ENCODE peak calls at places on chromosome 18, in six cellular contexts. S is aorta, X is pancreas, Q is BE2C, L is astrocyte of the spinal cord, A is GM06990. C is an unnamed sample.

GRCh38 chr18:23291456-23292205 is 156.3 kb downstream of the CABLES1 start:
- DNase-seq in L (peak), S (no peak), A (no peak), X (no peak), Q (no peak), C (peak)

GRCh38 chr18:75407468-75408437 is 19.8 kb downstream of the SMIM21 start:
- DNase-seq in A (no peak), L (peak), X (no peak), Q (no peak), S (no peak), C (no peak)

GRCh38 chr18:50507120-50507590 is 52.7 kb upstream of the MAPK4 start:
- DNase-seq in L (no peak), S (peak), X (peak), Q (peak), A (no peak), C (no peak)

GRCh38 chr18:30386624-30387023 is 655.9 kb downstream of the DSC3 start:
- DNase-seq in S (no peak), L (no peak), X (no peak), Q (no peak), A (no peak), C (no peak)

GRCh38 chr18:61896767-61897166 is 4.0 kb upstream of the RNF152 start:
- DNase-seq in A (no peak), S (peak), Q (no peak), X (peak), L (peak), C (peak)

GRCh38 chr18:77223221-77223639 is 26.4 kb upstream of the GALR1 start:
- DNase-seq in A (no peak), Q (no peak), L (peak), X (no peak), S (no peak), C (no peak)

GRCh38 chr18:63603772-63604171 is 16.6 kb downstream of the SERPINB13 start:
- DNase-seq in S (no peak), A (peak), L (peak), X (no peak), Q (no peak), C (no peak)

GRCh38 chr18:79396431-79397287 is 929 bp downstream of the NFATC1 start:
- DNase-seq in A (no peak), X (no peak), S (peak), L (peak), Q (no peak), C (no peak)

GRCh38 chr18:39314595-39314994 is 1749.0 kb upstream of the CELF4 start:
- DNase-seq in Q (no peak), S (no peak), L (no peak), X (no peak), A (no peak), C (no peak)

GRCh38 chr18:59715966-59716369 is 18.7 kb upstream of the CCBE1 start:
- DNase-seq in L (peak), X (no peak), A (no peak), Q (no peak), S (no peak), C (peak)

GRCh38 chr18:80154293-80154692 is 45.2 kb downstream of the ADNP2 start:
- DNase-seq in L (no peak), S (no peak), A (no peak), Q (no peak), X (no peak), C (no peak)

GRCh38 chr18:72206814-72207213 is 337.3 kb downstream of the CBLN2 start:
- DNase-seq in X (no peak), A (no peak), Q (no peak), L (peak), S (no peak), C (peak)

GRCh38 chr18:63241739-63242138 is 77.8 kb downstream of the BCL2 start:
- DNase-seq in S (no peak), X (no peak), Q (no peak), A (no peak), L (no peak), C (no peak)

GRCh38 chr18:741931-742512 is 29.6 kb upstream of the ENOSF1 start:
- DNase-seq in Q (no peak), L (peak), S (no peak), X (no peak), A (peak), C (peak)

GRCh38 chr18:50629148-50629631 is 69.3 kb downstream of the MAPK4 start:
- DNase-seq in Q (no peak), L (no peak), A (no peak), X (no peak), S (no peak), C (no peak)

GRCh38 chr18:63591725-63592124 is 4.6 kb downstream of the SERPINB13 start:
- DNase-seq in Q (no peak), S (no peak), X (no peak), A (no peak), L (no peak), C (no peak)

GRCh38 chr18:267380-267687 is 513 bp downstream of the THOC1 start:
- DNase-seq in X (no peak), S (no peak), L (no peak), Q (no peak), A (no peak), C (no peak)

GRCh38 chr18:59357928-59358327 is 1.1 kb downstream of the LMAN1 start:
- DNase-seq in Q (no peak), A (no peak), X (no peak), L (peak), S (no peak), C (no peak)

GRCh38 chr18:40868110-40868858 is 1086.8 kb upstream of the PIK3C3 start:
- DNase-seq in A (no peak), L (peak), X (no peak), Q (no peak), S (no peak), C (no peak)

GRCh38 chr18:59249186-59249774 is 24.0 kb downstream of the RAX start:
- DNase-seq in A (no peak), S (no peak), Q (peak), L (peak), X (no peak), C (peak)

GRCh38 chr18:47283476-47283875 is 32.0 kb upstream of the SKOR2 start:
- DNase-seq in A (no peak), L (peak), S (no peak), X (no peak), Q (no peak), C (no peak)

GRCh38 chr18:45008694-45009372 is 328.1 kb downstream of the SETBP1 start:
- DNase-seq in L (no peak), X (no peak), A (peak), S (no peak), Q (no peak), C (no peak)

GRCh38 chr18:54233228-54233625 is 8.8 kb upstream of the MBD2 start:
- DNase-seq in X (no peak), A (no peak), S (no peak), L (no peak), Q (no peak), C (no peak)

GRCh38 chr18:76619342-76620315 is 124.6 kb upstream of the ZNF516 start:
- DNase-seq in A (no peak), L (peak), Q (no peak), X (peak), S (peak), C (peak)

GRCh38 chr18:34710430-34711386 is 610 bp downstream of the DTNA start:
- DNase-seq in Q (no peak), L (peak), S (no peak), X (no peak), A (no peak), C (peak)

GRCh38 chr18:62399306-62399705 is 74.2 kb downstream of the TNFRSF11A start:
- DNase-seq in X (no peak), L (no peak), Q (no peak), A (no peak), S (no peak), C (no peak)

GRCh38 chr18:21242141-21243040 is at the start of gene GREB1L:
- DNase-seq in S (peak), Q (peak), L (peak), A (peak), X (peak), C (no peak)
- H3K4me3 ChIP-seq in S (peak), Q (no peak), L (peak), A (no peak), X (peak), C (peak)

GRCh38 chr18:24492445-24492844 is 32.0 kb downstream of the HRH4 start:
- DNase-seq in L (no peak), S (no peak), X (no peak), A (peak), Q (no peak), C (no peak)
- H3K4me3 ChIP-seq in L (no peak), S (no peak), X (no peak), A (no peak), Q (no peak), C (no peak)

GRCh38 chr18:22172594-22173049 is 3.2 kb downstream of the GATA6 start:
- DNase-seq in S (no peak), Q (no peak), X (peak), A (no peak), L (no peak), C (no peak)

GRCh38 chr18:22170421-22171262 is 1.3 kb downstream of the GATA6 start:
- DNase-seq in X (peak), A (peak), L (peak), Q (peak), S (peak), C (no peak)

GRCh38 chr18:22169889-22170420 is 566 bp downstream of the GATA6 start:
- DNase-seq in S (no peak), X (peak), A (no peak), Q (no peak), L (no peak), C (no peak)

GRCh38 chr18:22171839-22172582 is 2.6 kb downstream of the GATA6 start:
- DNase-seq in S (no peak), X (peak), A (no peak), L (no peak), Q (peak), C (no peak)

GRCh38 chr18:22171263-22171838 is 2.0 kb downstream of the GATA6 start:
- DNase-seq in Q (no peak), A (no peak), S (no peak), L (no peak), X (peak), C (no peak)
- H3K4me3 ChIP-seq in Q (peak), A (no peak), S (peak), L (peak), X (peak), C (peak)

GRCh38 chr18:58223717-58224424 is 179.8 kb downstream of the NEDD4L start:
- DNase-seq in Q (peak), A (no peak), L (peak), X (peak), S (no peak), C (no peak)
- H3K4me3 ChIP-seq in Q (peak), A (peak), L (peak), X (no peak), S (no peak), C (peak)

GRCh38 chr18:3233433-3234168 is 13.8 kb upstream of the MYOM1 start:
- DNase-seq in L (no peak), A (no peak), S (no peak), Q (no peak), X (no peak), C (no peak)
- H3K4me3 ChIP-seq in L (no peak), A (no peak), S (no peak), Q (no peak), X (no peak), C (no peak)

DNA sequence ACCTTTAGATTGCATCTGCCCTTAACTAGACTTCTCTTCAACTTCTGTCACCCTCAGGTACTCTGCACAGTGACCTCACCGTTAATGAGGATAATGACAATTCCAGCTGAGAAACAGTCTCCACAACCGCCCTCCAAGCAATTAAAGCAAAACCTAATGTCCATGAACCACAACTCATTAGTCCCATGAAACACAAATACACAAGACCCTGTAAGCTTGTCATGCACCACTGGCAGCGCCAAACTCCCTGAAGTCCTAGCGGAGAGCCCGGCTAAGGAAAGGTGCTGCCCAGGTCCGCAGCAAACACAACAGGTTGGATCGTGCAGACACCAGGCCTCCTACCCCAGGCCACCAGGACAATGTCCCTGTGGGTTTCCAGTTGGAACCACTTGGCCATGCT is 7.4 kb downstream of the SMAD7 start:
- DNase-seq in L (no peak), Q (no peak), X (no peak), S (no peak), A (no peak), C (no peak)
- H3K4me3 ChIP-seq in L (peak), Q (no peak), X (no peak), S (no peak), A (no peak), C (peak)

GRCh38 chr18:2657788-2658458 is 2.4 kb downstream of the SMCHD1 start:
- DNase-seq in S (no peak), L (peak), A (no peak), X (no peak), Q (no peak), C (peak)
- H3K4me3 ChIP-seq in S (no peak), L (peak), A (peak), X (peak), Q (peak), C (peak)

GRCh38 chr18:8791171-8791651 is 85.9 kb downstream of the MTCL1 start:
- DNase-seq in A (no peak), S (no peak), L (no peak), Q (peak), X (no peak), C (no peak)

GRCh38 chr18:8793445-8794132 is 88.2 kb downstream of the MTCL1 start:
- DNase-seq in X (no peak), S (no peak), A (no peak), Q (peak), L (no peak), C (no peak)

GRCh38 chr18:8794133-8794986 is 89.0 kb downstream of the MTCL1 start:
- DNase-seq in A (no peak), S (no peak), L (peak), X (no peak), Q (peak), C (peak)

GRCh38 chr18:8795586-8795985 is 90.2 kb downstream of the MTCL1 start:
- DNase-seq in A (no peak), Q (no peak), X (no peak), L (no peak), S (no peak), C (no peak)

GRCh38 chr18:8792688-8793316 is 87.4 kb downstream of the MTCL1 start:
- DNase-seq in X (no peak), Q (no peak), S (no peak), L (no peak), A (no peak), C (no peak)
- H3K4me3 ChIP-seq in X (no peak), Q (no peak), S (no peak), L (no peak), A (no peak), C (no peak)

GRCh38 chr18:5894215-5894612 is 1.1 kb downstream of the TMEM200C start:
- DNase-seq in Q (no peak), L (no peak), S (no peak), A (no peak), X (no peak), C (no peak)

GRCh38 chr18:5891361-5892215 is 3.7 kb downstream of the TMEM200C start:
- DNase-seq in X (peak), Q (no peak), S (no peak), L (no peak), A (no peak), C (no peak)

GRCh38 chr18:5890606-5891360 is 4.5 kb downstream of the TMEM200C start:
- DNase-seq in L (no peak), A (peak), X (peak), S (peak), Q (peak), C (no peak)

GRCh38 chr18:5892772-5893431 is 2.4 kb downstream of the TMEM200C start:
- DNase-seq in L (no peak), X (no peak), S (no peak), A (no peak), Q (no peak), C (no peak)

GRCh38 chr18:5890261-5890605 is 5.1 kb downstream of the TMEM200C start:
- DNase-seq in X (no peak), S (peak), A (no peak), L (no peak), Q (no peak), C (no peak)
- H3K4me3 ChIP-seq in X (peak), S (no peak), A (peak), L (no peak), Q (no peak), C (no peak)

GRCh38 chr18:13801260-13801601 is 22.7 kb upstream of the MC5R start:
- DNase-seq in Q (no peak), S (no peak), X (no peak), A (no peak), L (no peak), C (no peak)

GRCh38 chr18:13804305-13804704 is 19.6 kb upstream of the MC5R start:
- DNase-seq in L (no peak), S (no peak), Q (no peak), X (no peak), A (no peak), C (no peak)

GRCh38 chr18:13797157-13797611 is 26.8 kb upstream of the MC5R start:
- DNase-seq in S (no peak), A (no peak), X (no peak), L (peak), Q (no peak), C (no peak)

GRCh38 chr18:13799396-13799795 is 24.6 kb upstream of the MC5R start:
- DNase-seq in S (no peak), A (no peak), L (no peak), Q (no peak), X (no peak), C (no peak)

DNA sequence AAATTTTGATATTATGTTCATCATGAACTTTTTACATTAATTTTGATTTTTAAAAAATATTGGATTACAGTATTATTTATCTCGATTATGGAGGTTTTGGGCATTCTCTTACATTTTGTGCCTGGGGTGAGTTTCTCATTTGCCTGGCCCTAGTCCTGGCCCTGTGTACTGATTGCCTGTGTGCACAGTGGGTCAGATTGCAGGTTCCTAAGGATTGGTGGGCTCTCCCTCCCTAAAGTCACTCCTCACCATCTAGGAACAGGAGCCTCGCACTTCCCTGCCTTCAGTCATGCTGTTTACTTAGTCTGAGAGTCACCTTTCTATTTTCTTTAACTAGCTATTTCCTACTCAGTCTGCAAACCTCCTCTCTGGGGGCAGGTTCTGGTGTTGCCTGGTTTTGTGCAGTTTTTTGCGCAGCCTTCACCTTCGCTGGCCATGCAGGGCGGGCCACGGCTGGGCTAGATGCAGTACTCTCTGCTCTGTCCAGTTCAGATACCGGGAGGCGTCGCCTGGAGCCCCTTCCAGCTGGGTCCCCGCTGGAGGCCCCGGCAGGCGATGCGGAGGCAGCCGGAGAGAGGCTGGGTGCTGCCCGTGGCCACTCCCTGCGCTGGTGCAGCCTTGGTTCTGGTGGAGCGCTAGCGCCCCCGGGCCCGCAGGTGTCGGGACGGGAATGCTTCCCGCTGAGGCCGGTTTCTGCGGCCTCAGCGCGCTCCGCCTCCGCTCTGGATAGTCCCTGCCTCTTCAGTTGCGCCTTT is 23.3 kb upstream of the MC5R start:
- DNase-seq in L (peak), Q (peak), A (peak), S (peak), X (peak), C (no peak)
- H3K4me3 ChIP-seq in L (no peak), Q (no peak), A (no peak), S (peak), X (no peak), C (peak)

C was measured in astrocyte of the cerebellum.